ENCODE peak calls at places on chromosomes 7 and 10, in four cellular contexts. S is GM12865, J is choroid plexus epithelial cell, T is endothelial cell. W is an unnamed sample.

GRCh38 chr7:70785427-70785826 is 346.5 kb upstream of the GALNT17 start:
- DNase-seq in S (no peak), T (no peak), J (peak; percentile 11), W (no peak)

GRCh38 chr10:44995914-44996633 is 4.6 kb upstream of the ZNF22 start:
- DNase-seq in S (no peak), J (peak; percentile 89), T (no peak), W (no peak)

GRCh38 chr7:85004402-85004801 is 182.5 kb downstream of the SEMA3D start:
- DNase-seq in S (no peak), T (no peak), J (peak; percentile 84), W (no peak)

GRCh38 chr7:70589590-70589989 is 542.4 kb upstream of the GALNT17 start:
- DNase-seq in S (peak; percentile 52), T (no peak), J (no peak), W (no peak)

GRCh38 chr10:3803884-3804741 is 19.1 kb upstream of the KLF6 start:
- DNase-seq in J (peak; percentile 62), S (no peak), T (no peak), W (no peak)

GRCh38 chr7:29091722-29092121 is 54.6 kb downstream of the CPVL start:
- DNase-seq in J (peak; percentile 36), T (no peak), S (peak; percentile 60), W (no peak)

GRCh38 chr10:69875856-69876255 is 74.2 kb downstream of the COL13A1 start:
- DNase-seq in S (no peak), J (no peak), T (no peak), W (no peak)

GRCh38 chr10:129911451-129912160 is 52.5 kb downstream of the EBF3 start:
- DNase-seq in T (no peak), S (no peak), J (no peak), W (no peak)

GRCh38 chr10:102375250-102375649 is 20.3 kb upstream of the NFKB2 start:
- DNase-seq in T (no peak), J (no peak), S (no peak), W (no peak)

GRCh38 chr7:44789990-44790389 is 6.5 kb upstream of the PPIA start:
- DNase-seq in T (no peak), J (no peak), S (no peak), W (no peak)

GRCh38 chr10:33410096-33410859 is 75.8 kb upstream of the NRP1 start:
- DNase-seq in T (no peak), S (no peak), J (no peak), W (no peak)

GRCh38 chr10:130878131-130878530 is 433.4 kb downstream of the TCERG1L start:
- DNase-seq in J (no peak), T (no peak), S (no peak), W (no peak)

GRCh38 chr10:106355450-106355849 is 809.1 kb downstream of the SORCS1 start:
- DNase-seq in J (peak; percentile 6), S (peak; percentile 14), T (peak; percentile 23), W (no peak)
- TF ChIP-seq CTCF in J (peak; percentile 64), S (no peak), T (no peak), W (peak; percentile 26)

DNA sequence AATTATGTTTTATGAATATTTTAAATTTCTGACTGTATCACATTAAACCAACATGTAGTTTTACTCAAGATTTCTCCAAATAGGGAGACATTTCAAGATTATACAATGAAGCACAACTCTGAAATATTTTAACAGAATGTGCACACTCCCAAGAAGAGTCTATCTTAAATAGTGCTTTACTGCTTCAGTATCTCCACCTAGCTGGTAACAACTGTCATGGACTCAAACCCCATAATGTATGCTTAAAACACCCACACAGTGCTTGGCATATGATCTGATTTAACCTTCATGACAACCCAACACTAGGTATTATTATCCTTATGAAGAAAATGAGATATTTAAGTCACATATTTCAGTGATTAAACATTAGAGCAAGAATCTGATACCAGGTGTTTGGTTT is 45.9 kb downstream of the ASZ1 start:
- DNase-seq in T (no peak), S (peak; percentile 17), J (peak; percentile 14), W (no peak)
- TF ChIP-seq CTCF in T (no peak), S (peak; percentile 11), J (no peak), W (no peak)

DNA sequence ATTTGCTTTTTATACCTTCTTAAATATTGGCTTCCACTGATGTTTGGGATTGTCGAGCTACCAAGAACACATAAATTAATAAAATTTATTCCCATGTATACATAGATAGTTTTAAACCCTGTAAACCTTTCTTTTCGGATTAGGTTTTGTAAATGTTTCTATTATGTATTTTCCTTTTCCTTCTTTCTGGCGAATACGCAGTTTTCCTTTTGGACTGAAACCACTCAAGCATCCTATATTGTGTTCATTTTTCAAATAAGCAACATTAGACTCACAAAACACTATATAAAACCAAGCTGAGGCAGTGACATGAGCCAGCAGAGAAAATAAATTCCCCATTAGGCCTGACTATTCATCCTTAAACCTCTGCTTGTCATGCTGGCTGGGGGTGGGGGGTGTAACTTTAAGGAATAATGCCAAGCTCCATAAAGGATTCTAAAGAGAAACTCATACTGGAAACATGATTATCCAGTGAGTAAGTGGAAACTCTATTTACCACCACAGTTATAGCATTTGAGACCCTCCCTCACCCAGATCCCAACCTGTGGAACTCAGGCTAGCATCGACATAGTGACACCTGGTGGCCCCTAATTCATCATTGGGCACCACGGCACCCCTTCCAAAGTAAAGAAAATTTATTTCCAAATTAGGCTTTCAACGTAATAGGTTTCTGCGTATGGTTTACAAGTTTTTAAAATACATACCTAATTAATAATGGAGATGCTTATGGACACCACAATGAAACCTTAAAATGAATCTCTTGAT is 86.5 kb upstream of the CELF2 start:
- DNase-seq in J (no peak), S (no peak), T (no peak), W (no peak)
- TF ChIP-seq CTCF in J (peak; percentile 37), S (no peak), T (no peak), W (no peak)

GRCh38 chr7:21300692-21301091 is 127.2 kb upstream of the SP4 start:
- DNase-seq in J (peak; percentile 5), S (peak; percentile 19), T (no peak), W (peak; percentile 23)
- TF ChIP-seq CTCF in J (peak; percentile 38), S (peak; percentile 10), T (no peak), W (peak; percentile 51)

GRCh38 chr7:78779788-78780187 is 673.7 kb downstream of the MAGI2 start:
- DNase-seq in T (no peak), S (no peak), J (no peak), W (no peak)
- TF ChIP-seq CTCF in T (no peak), S (no peak), J (no peak), W (no peak)

DNA sequence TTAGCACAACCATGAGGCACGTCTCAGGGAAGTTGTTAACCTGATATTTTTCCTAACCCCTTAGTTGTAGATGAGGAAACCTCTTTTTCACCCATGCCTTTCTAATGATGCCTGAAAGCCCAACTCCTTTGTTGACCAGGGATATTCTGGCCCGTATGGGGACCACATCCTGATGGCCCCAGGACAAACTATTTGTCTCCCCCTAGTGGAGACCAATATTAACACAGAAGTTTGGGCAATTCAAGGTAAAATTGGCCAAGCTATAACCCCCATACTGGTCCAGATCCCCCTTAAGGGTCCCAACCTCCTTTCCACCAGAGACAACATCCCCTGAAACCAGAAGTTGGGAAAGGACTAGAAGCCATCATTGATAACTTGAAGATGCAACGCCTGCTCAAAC is 893.3 kb downstream of the SORCS1 start:
- DNase-seq in J (no peak), S (no peak), T (no peak), W (no peak)
- TF ChIP-seq CTCF in J (peak; percentile 33), S (no peak), T (peak; percentile 41), W (no peak)

DNA sequence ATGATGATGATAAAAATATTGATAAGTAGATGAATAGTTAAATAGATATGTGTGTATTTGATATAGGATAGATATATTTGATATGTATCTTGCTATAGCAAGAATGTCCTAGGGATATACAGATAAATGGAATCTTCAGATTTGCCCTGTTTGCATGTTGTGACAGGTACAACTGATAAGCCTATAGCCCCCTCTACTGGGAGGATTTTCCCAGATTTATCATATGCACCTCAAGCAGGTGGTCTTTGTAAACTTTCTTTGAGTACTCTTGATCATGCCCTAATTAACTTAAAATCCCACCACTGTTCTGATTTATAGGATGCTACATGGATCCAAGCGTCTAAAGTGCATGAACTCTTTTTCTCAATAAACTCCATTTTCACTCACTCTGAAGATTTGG is 1050.7 kb downstream of the SORCS3 start:
- DNase-seq in T (peak; percentile 58), S (peak; percentile 30), J (peak; percentile 0), W (no peak)
- TF ChIP-seq CTCF in T (peak; percentile 70), S (no peak), J (no peak), W (no peak)

W was measured in Calu3.